ENCODE peak calls at places on chromosomes 12 and 14, in nine cellular contexts. One of them, this sample, is unnamed. For H3K4me1, the result is how much of the 10 kb centered on the place peaks cover.

GRCh38 chr14:96309128-96309906 is 53.3 kb downstream of the BDKRB1 start:
- DNase-seq in esophagus muscularis mucosa: no peak
- DNase-seq in H1: no peak
- DNase-seq in stomach: no peak
- DNase-seq in transverse colon: peak
- DNase-seq in vagina: no peak
- DNase-seq in endothelial cell of umbilical vein: no peak
- DNase-seq in HepG2: peak
- DNase-seq in Panc1: no peak
- DNase-seq in this sample: no peak

GRCh38 chr12:55830601-55831406 is 1.4 kb upstream of the DNAJC14 start:
- DNase-seq in esophagus muscularis mucosa: peak
- DNase-seq in H1: peak
- DNase-seq in stomach: peak
- DNase-seq in transverse colon: peak
- DNase-seq in vagina: peak
- DNase-seq in endothelial cell of umbilical vein: peak
- DNase-seq in HepG2: peak
- DNase-seq in Panc1: no peak
- DNase-seq in this sample: peak

GRCh38 chr12:48779869-48780268 is 9.0 kb downstream of the ADCY6 start:
- DNase-seq in esophagus muscularis mucosa: no peak
- DNase-seq in H1: no peak
- DNase-seq in stomach: no peak
- DNase-seq in transverse colon: no peak
- DNase-seq in vagina: peak
- DNase-seq in endothelial cell of umbilical vein: peak
- DNase-seq in HepG2: no peak
- DNase-seq in Panc1: no peak
- DNase-seq in this sample: no peak

GRCh38 chr14:69059658-69060648 is 80.9 kb upstream of the ACTN1 start:
- DNase-seq in esophagus muscularis mucosa: no peak
- DNase-seq in H1: no peak
- DNase-seq in stomach: no peak
- DNase-seq in transverse colon: peak
- DNase-seq in vagina: no peak
- DNase-seq in endothelial cell of umbilical vein: peak
- DNase-seq in HepG2: no peak
- DNase-seq in Panc1: no peak
- DNase-seq in this sample: peak

GRCh38 chr12:125981610-125982253 is 916.5 kb downstream of the AACS start:
- DNase-seq in esophagus muscularis mucosa: no peak
- DNase-seq in H1: no peak
- DNase-seq in stomach: no peak
- DNase-seq in transverse colon: no peak
- DNase-seq in vagina: no peak
- DNase-seq in endothelial cell of umbilical vein: no peak
- DNase-seq in HepG2: peak
- DNase-seq in Panc1: no peak
- DNase-seq in this sample: no peak

GRCh38 chr12:22340143-22340542 is 5.6 kb upstream of the ST8SIA1 start:
- DNase-seq in esophagus muscularis mucosa: no peak
- DNase-seq in H1: no peak
- DNase-seq in stomach: no peak
- DNase-seq in transverse colon: no peak
- DNase-seq in vagina: no peak
- DNase-seq in endothelial cell of umbilical vein: no peak
- DNase-seq in HepG2: no peak
- DNase-seq in Panc1: no peak
- DNase-seq in this sample: no peak

GRCh38 chr12:55930771-55931316 is at the start of gene DGKA:
- DNase-seq in esophagus muscularis mucosa: no peak
- DNase-seq in H1: peak
- DNase-seq in stomach: peak
- DNase-seq in transverse colon: peak
- DNase-seq in vagina: no peak
- DNase-seq in endothelial cell of umbilical vein: peak
- DNase-seq in HepG2: peak
- DNase-seq in Panc1: peak
- DNase-seq in this sample: peak

GRCh38 chr12:50249464-50250229 is 33.7 kb downstream of the LIMA1 start:
- DNase-seq in esophagus muscularis mucosa: no peak
- DNase-seq in H1: no peak
- DNase-seq in stomach: no peak
- DNase-seq in transverse colon: no peak
- DNase-seq in vagina: no peak
- DNase-seq in endothelial cell of umbilical vein: peak
- DNase-seq in HepG2: no peak
- DNase-seq in Panc1: no peak
- DNase-seq in this sample: no peak

GRCh38 chr12:1252758-1253157 is 261.7 kb downstream of the ERC1 start:
- DNase-seq in esophagus muscularis mucosa: no peak
- DNase-seq in H1: no peak
- DNase-seq in stomach: no peak
- DNase-seq in transverse colon: no peak
- DNase-seq in vagina: no peak
- DNase-seq in endothelial cell of umbilical vein: no peak
- DNase-seq in HepG2: no peak
- DNase-seq in Panc1: no peak
- DNase-seq in this sample: no peak

GRCh38 chr14:23727566-23728335 is 91.6 kb downstream of the DHRS2 start:
- DNase-seq in esophagus muscularis mucosa: no peak
- DNase-seq in H1: no peak
- DNase-seq in stomach: no peak
- DNase-seq in transverse colon: no peak
- DNase-seq in vagina: no peak
- DNase-seq in endothelial cell of umbilical vein: peak
- DNase-seq in HepG2: peak
- DNase-seq in Panc1: no peak
- DNase-seq in this sample: no peak

GRCh38 chr12:124310178-124310577 is 15.3 kb downstream of the RFLNA start:
- DNase-seq in esophagus muscularis mucosa: no peak
- DNase-seq in H1: no peak
- DNase-seq in stomach: no peak
- DNase-seq in transverse colon: no peak
- DNase-seq in vagina: no peak
- DNase-seq in endothelial cell of umbilical vein: no peak
- DNase-seq in HepG2: no peak
- DNase-seq in Panc1: no peak
- DNase-seq in this sample: no peak

DNA sequence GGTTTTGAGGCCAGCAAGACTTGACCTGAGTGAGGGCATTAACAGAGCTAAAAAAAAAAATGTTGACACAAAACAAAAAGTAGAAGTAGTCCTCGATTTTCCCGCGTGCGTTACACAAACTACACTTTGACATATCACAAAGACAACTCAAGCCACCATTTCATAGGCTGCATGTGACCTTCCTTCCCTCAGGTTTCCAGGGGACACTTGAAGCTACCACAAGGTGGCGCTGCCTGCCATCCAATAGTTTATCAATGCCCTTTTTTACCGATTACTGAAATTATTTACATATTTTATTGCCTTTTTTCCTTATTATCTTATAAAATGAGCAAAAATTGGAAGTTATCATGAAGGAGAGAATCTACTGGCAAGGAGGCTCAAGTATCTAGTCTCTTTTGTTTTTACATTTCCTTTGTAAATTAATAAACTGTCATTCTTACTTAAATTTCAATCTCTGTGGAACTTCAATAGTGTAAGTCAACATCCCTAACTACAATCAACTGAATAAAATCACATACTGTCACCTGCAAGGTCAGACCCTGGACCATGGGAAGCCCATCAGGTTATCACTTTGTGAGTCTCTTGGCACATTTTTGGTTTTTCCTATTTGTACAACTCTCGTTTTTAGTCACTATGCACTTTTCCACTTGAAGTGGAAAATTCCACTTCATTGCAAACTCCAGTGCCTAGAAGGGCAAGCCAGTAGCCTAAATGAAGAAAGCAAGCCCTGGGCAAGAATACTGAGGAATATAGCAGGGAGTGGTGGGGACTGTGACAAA is 84.6 kb upstream of the CPSF6 start:
- DNase-seq in esophagus muscularis mucosa: peak
- DNase-seq in H1: peak
- DNase-seq in stomach: peak
- DNase-seq in transverse colon: peak
- DNase-seq in vagina: no peak
- DNase-seq in endothelial cell of umbilical vein: peak
- DNase-seq in HepG2: peak
- DNase-seq in Panc1: peak
- DNase-seq in this sample: peak
- TF ChIP-seq POLR2AphosphoS5 in esophagus muscularis mucosa: no peak
- TF ChIP-seq POLR2AphosphoS5 in H1: no peak
- TF ChIP-seq POLR2AphosphoS5 in stomach: no peak
- TF ChIP-seq POLR2AphosphoS5 in transverse colon: no peak
- TF ChIP-seq POLR2AphosphoS5 in vagina: no peak
- TF ChIP-seq POLR2AphosphoS5 in endothelial cell of umbilical vein: no peak
- TF ChIP-seq POLR2AphosphoS5 in HepG2: no peak
- TF ChIP-seq POLR2AphosphoS5 in Panc1: no peak
- TF ChIP-seq POLR2AphosphoS5 in this sample: no peak

GRCh38 chr12:27560126-27560525 is 36.1 kb downstream of the PPFIBP1 start:
- DNase-seq in esophagus muscularis mucosa: no peak
- DNase-seq in H1: no peak
- DNase-seq in stomach: no peak
- DNase-seq in transverse colon: no peak
- DNase-seq in vagina: no peak
- DNase-seq in endothelial cell of umbilical vein: no peak
- DNase-seq in HepG2: no peak
- DNase-seq in Panc1: no peak
- DNase-seq in this sample: no peak

GRCh38 chr12:27566626-27567025 is 42.6 kb downstream of the PPFIBP1 start:
- DNase-seq in esophagus muscularis mucosa: no peak
- DNase-seq in H1: no peak
- DNase-seq in stomach: no peak
- DNase-seq in transverse colon: no peak
- DNase-seq in vagina: no peak
- DNase-seq in endothelial cell of umbilical vein: no peak
- DNase-seq in HepG2: no peak
- DNase-seq in Panc1: no peak
- DNase-seq in this sample: no peak

GRCh38 chr12:27564612-27565213 is 40.7 kb downstream of the PPFIBP1 start:
- DNase-seq in esophagus muscularis mucosa: no peak
- DNase-seq in H1: no peak
- DNase-seq in stomach: no peak
- DNase-seq in transverse colon: no peak
- DNase-seq in vagina: no peak
- DNase-seq in endothelial cell of umbilical vein: peak
- DNase-seq in HepG2: no peak
- DNase-seq in Panc1: no peak
- DNase-seq in this sample: no peak

GRCh38 chr12:27566159-27566558 is 42.2 kb downstream of the PPFIBP1 start:
- DNase-seq in esophagus muscularis mucosa: no peak
- DNase-seq in H1: no peak
- DNase-seq in stomach: no peak
- DNase-seq in transverse colon: no peak
- DNase-seq in vagina: no peak
- DNase-seq in endothelial cell of umbilical vein: no peak
- DNase-seq in HepG2: no peak
- DNase-seq in Panc1: no peak
- DNase-seq in this sample: no peak

GRCh38 chr12:27561535-27562350 is 37.7 kb downstream of the PPFIBP1 start:
- DNase-seq in esophagus muscularis mucosa: no peak
- DNase-seq in H1: no peak
- DNase-seq in stomach: no peak
- DNase-seq in transverse colon: no peak
- DNase-seq in vagina: no peak
- DNase-seq in endothelial cell of umbilical vein: no peak
- DNase-seq in HepG2: no peak
- DNase-seq in Panc1: no peak
- DNase-seq in this sample: no peak
- H3K4me1 ChIP-seq in esophagus muscularis mucosa: under half
- H3K4me1 ChIP-seq in H1: under half
- H3K4me1 ChIP-seq in stomach: under half
- H3K4me1 ChIP-seq in transverse colon: under half
- H3K4me1 ChIP-seq in vagina: half or more
- H3K4me1 ChIP-seq in endothelial cell of umbilical vein: under half
- H3K4me1 ChIP-seq in HepG2: under half
- H3K4me1 ChIP-seq in Panc1: half or more
- H3K4me1 ChIP-seq in this sample: under half

GRCh38 chr12:121190523-121191031 is 19.4 kb upstream of the P2RX4 start:
- DNase-seq in esophagus muscularis mucosa: no peak
- DNase-seq in H1: no peak
- DNase-seq in stomach: no peak
- DNase-seq in transverse colon: no peak
- DNase-seq in vagina: no peak
- DNase-seq in endothelial cell of umbilical vein: peak
- DNase-seq in HepG2: no peak
- DNase-seq in Panc1: no peak
- DNase-seq in this sample: no peak
- TF ChIP-seq POLR2AphosphoS5 in esophagus muscularis mucosa: no peak
- TF ChIP-seq POLR2AphosphoS5 in H1: no peak
- TF ChIP-seq POLR2AphosphoS5 in stomach: no peak
- TF ChIP-seq POLR2AphosphoS5 in transverse colon: no peak
- TF ChIP-seq POLR2AphosphoS5 in vagina: no peak
- TF ChIP-seq POLR2AphosphoS5 in endothelial cell of umbilical vein: no peak
- TF ChIP-seq POLR2AphosphoS5 in HepG2: no peak
- TF ChIP-seq POLR2AphosphoS5 in Panc1: no peak
- TF ChIP-seq POLR2AphosphoS5 in this sample: no peak

GRCh38 chr14:99545574-99545973 is 58.4 kb downstream of the CCDC85C start:
- DNase-seq in esophagus muscularis mucosa: no peak
- DNase-seq in H1: no peak
- DNase-seq in stomach: no peak
- DNase-seq in transverse colon: no peak
- DNase-seq in vagina: no peak
- DNase-seq in endothelial cell of umbilical vein: no peak
- DNase-seq in HepG2: no peak
- DNase-seq in Panc1: no peak
- DNase-seq in this sample: no peak

GRCh38 chr14:99546230-99546879 is 57.7 kb downstream of the CCDC85C start:
- DNase-seq in esophagus muscularis mucosa: no peak
- DNase-seq in H1: no peak
- DNase-seq in stomach: no peak
- DNase-seq in transverse colon: no peak
- DNase-seq in vagina: no peak
- DNase-seq in endothelial cell of umbilical vein: no peak
- DNase-seq in HepG2: no peak
- DNase-seq in Panc1: no peak
- DNase-seq in this sample: no peak

GRCh38 chr14:99543369-99543768 is 60.6 kb downstream of the CCDC85C start:
- DNase-seq in esophagus muscularis mucosa: no peak
- DNase-seq in H1: no peak
- DNase-seq in stomach: no peak
- DNase-seq in transverse colon: no peak
- DNase-seq in vagina: no peak
- DNase-seq in endothelial cell of umbilical vein: no peak
- DNase-seq in HepG2: no peak
- DNase-seq in Panc1: no peak
- DNase-seq in this sample: no peak

GRCh38 chr14:99543985-99544384 is 60.0 kb downstream of the CCDC85C start:
- DNase-seq in esophagus muscularis mucosa: no peak
- DNase-seq in H1: no peak
- DNase-seq in stomach: no peak
- DNase-seq in transverse colon: no peak
- DNase-seq in vagina: no peak
- DNase-seq in endothelial cell of umbilical vein: no peak
- DNase-seq in HepG2: no peak
- DNase-seq in Panc1: no peak
- DNase-seq in this sample: no peak

DNA sequence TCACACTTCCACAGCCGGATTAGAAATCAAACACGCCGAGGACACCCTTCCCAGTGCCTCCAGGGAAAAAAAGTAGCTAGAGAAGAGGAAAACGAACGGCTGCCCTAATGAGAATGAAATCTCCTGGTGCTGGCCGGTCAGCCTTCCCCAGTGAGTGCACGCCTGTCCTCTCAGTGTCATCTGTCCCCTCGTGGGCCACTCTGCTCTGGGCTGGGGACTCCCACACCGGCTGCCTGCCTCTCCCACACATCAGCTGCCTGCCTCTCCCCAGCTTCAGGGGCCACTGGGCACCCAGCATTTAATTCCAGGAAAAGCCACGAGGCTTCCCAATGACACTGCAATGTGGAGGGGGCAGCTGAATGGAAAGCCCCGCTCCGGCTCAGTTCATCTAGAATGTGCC is 59.0 kb downstream of the CCDC85C start:
- DNase-seq in esophagus muscularis mucosa: no peak
- DNase-seq in H1: no peak
- DNase-seq in stomach: no peak
- DNase-seq in transverse colon: no peak
- DNase-seq in vagina: no peak
- DNase-seq in endothelial cell of umbilical vein: no peak
- DNase-seq in HepG2: no peak
- DNase-seq in Panc1: no peak
- DNase-seq in this sample: no peak
- H3K4me1 ChIP-seq in esophagus muscularis mucosa: half or more
- H3K4me1 ChIP-seq in H1: under half
- H3K4me1 ChIP-seq in stomach: under half
- H3K4me1 ChIP-seq in transverse colon: under half
- H3K4me1 ChIP-seq in vagina: under half
- H3K4me1 ChIP-seq in endothelial cell of umbilical vein: under half
- H3K4me1 ChIP-seq in HepG2: half or more
- H3K4me1 ChIP-seq in Panc1: half or more
- H3K4me1 ChIP-seq in this sample: half or more

This sample was measured in sigmoid colon.